ENCODE peak calls at places on chromosome 19, in eight cellular contexts. R is uterus, Y is fibroblast of lung, K is ovary, F is esophagus squamous epithelium, D is cardiac muscle cell, I is epithelial cell of prostate, H is body of pancreas. U is an unnamed sample.

GRCh38 chr19:48513289-48514122 is 1.9 kb upstream of the LMTK3 start:
- DNase-seq in I (no peak), H (peak), Y (peak), F (no peak), R (peak), D (peak), K (no peak), U (peak)

GRCh38 chr19:49590071-49590970 is 661 bp upstream of the PRR12 start:
- DNase-seq in K (peak), D (peak), I (peak), F (peak), H (peak), R (peak), Y (peak), U (peak)

GRCh38 chr19:4115818-4116385 is 8.0 kb downstream of the MAP2K2 start:
- DNase-seq in R (no peak), F (no peak), Y (no peak), K (no peak), H (no peak), I (no peak), D (no peak), U (no peak)

GRCh38 chr19:10419646-10420443 is 493 bp upstream of the PDE4A start:
- DNase-seq in I (no peak), K (no peak), H (no peak), D (peak), Y (peak), F (no peak), R (no peak), U (no peak)

GRCh38 chr19:2462635-2463421 is 6.1 kb upstream of the LMNB2 start:
- DNase-seq in F (no peak), K (peak), I (peak), Y (peak), H (peak), R (peak), D (peak), U (peak)

GRCh38 chr19:35882074-35882832 is 13.9 kb downstream of the APLP1 start:
- DNase-seq in R (no peak), I (peak), K (no peak), D (peak), Y (peak), H (peak), F (no peak), U (peak)

GRCh38 chr19:38721496-38721895 is 22.8 kb downstream of the CAPN12 start:
- DNase-seq in H (no peak), Y (no peak), F (no peak), R (no peak), D (no peak), K (no peak), I (no peak), U (no peak)

GRCh38 chr19:48121909-48122371 is 11.3 kb upstream of the PLA2G4C start:
- DNase-seq in F (no peak), H (no peak), D (peak), Y (no peak), K (no peak), R (no peak), I (no peak), U (peak)

GRCh38 chr19:48752511-48753365 is at the start of gene FUT1:
- DNase-seq in H (peak), F (no peak), K (no peak), I (peak), Y (peak), D (peak), R (no peak), U (peak)

GRCh38 chr19:11192957-11193939 is 4.1 kb downstream of the KANK2 start:
- DNase-seq in K (peak), D (no peak), Y (no peak), H (no peak), I (no peak), F (no peak), R (no peak), U (no peak)

GRCh38 chr19:40605201-40605971 is 4.2 kb downstream of the LTBP4 start:
- DNase-seq in K (peak), F (no peak), I (peak), Y (peak), H (peak), D (peak), R (peak), U (peak)

GRCh38 chr19:33554391-33554790 is 32.8 kb upstream of the PEPD start:
- DNase-seq in H (no peak), I (no peak), D (no peak), K (peak), Y (no peak), F (no peak), R (no peak), U (no peak)

GRCh38 chr19:58001895-58002369 is 688 bp downstream of the ZNF606 start:
- DNase-seq in Y (peak), I (no peak), K (no peak), F (no peak), D (no peak), R (no peak), H (peak), U (peak)

GRCh38 chr19:45443462-45444317 is 20.0 kb upstream of the ERCC1 start:
- DNase-seq in R (peak), H (peak), I (peak), K (peak), Y (peak), F (no peak), D (peak), U (peak)

GRCh38 chr19:47187023-47187655 is 43.9 kb downstream of the BBC3 start:
- DNase-seq in Y (no peak), F (no peak), K (no peak), R (no peak), I (no peak), D (no peak), H (no peak), U (no peak)

GRCh38 chr19:6744381-6745288 is 5.2 kb downstream of the TRIP10 start:
- DNase-seq in D (peak), F (no peak), H (peak), R (peak), K (peak), Y (peak), I (no peak), U (peak)

GRCh38 chr19:34639491-34640085 is 37.4 kb downstream of the SCGB2B2 start:
- DNase-seq in F (no peak), R (no peak), D (peak), Y (peak), H (peak), I (peak), K (no peak), U (peak)

GRCh38 chr19:38564981-38565685 is 52.6 kb downstream of the MAP4K1 start:
- DNase-seq in H (peak), R (no peak), I (no peak), F (no peak), Y (peak), K (no peak), D (peak), U (no peak)

GRCh38 chr19:31674503-31675186 is 325.4 kb upstream of the TSHZ3 start:
- DNase-seq in H (no peak), F (no peak), R (no peak), D (peak), Y (peak), I (no peak), K (no peak), U (no peak)

GRCh38 chr19:49614096-49614857 is 23.3 kb downstream of the PRR12 start:
- DNase-seq in D (peak), R (no peak), H (no peak), F (no peak), Y (peak), I (peak), K (no peak), U (peak)

GRCh38 chr19:10727599-10728250 is 9.8 kb downstream of the DNM2 start:
- DNase-seq in F (no peak), R (no peak), I (no peak), D (no peak), H (no peak), Y (no peak), K (no peak), U (no peak)

GRCh38 chr19:1307755-1308303 is 22.2 kb downstream of the EFNA2 start:
- DNase-seq in R (no peak), F (no peak), K (no peak), H (no peak), D (no peak), Y (no peak), I (no peak), U (no peak)

GRCh38 chr19:1067341-1068103 is 555 bp downstream of the ARHGAP45 start:
- DNase-seq in D (no peak), I (no peak), H (no peak), F (no peak), R (no peak), Y (no peak), K (peak), U (no peak)

GRCh38 chr19:43739419-43739818 is 15.3 kb downstream of the SMG9 start:
- DNase-seq in I (no peak), R (no peak), D (no peak), F (no peak), K (no peak), H (no peak), Y (no peak), U (no peak)
- H3K27ac ChIP-seq in I (peak), R (no peak), D (no peak), F (peak), K (no peak), H (no peak), Y (no peak), U (peak)

GRCh38 chr19:5290336-5291262 is 50.0 kb downstream of the PTPRS start:
- DNase-seq in R (no peak), H (peak), I (no peak), K (peak), Y (no peak), F (no peak), D (no peak), U (no peak)
- H3K27ac ChIP-seq in R (peak), H (peak), I (no peak), K (peak), Y (no peak), F (peak), D (no peak), U (no peak)

GRCh38 chr19:14072535-14073231 is at the start of gene MISP3:
- DNase-seq in F (no peak), R (peak), K (peak), I (no peak), D (no peak), Y (peak), H (peak), U (no peak)

GRCh38 chr19:14078406-14078805 is 5.8 kb downstream of the MISP3 start:
- DNase-seq in F (no peak), R (no peak), Y (no peak), D (no peak), I (no peak), H (no peak), K (no peak), U (no peak)

GRCh38 chr19:14073925-14074838 is 1.6 kb downstream of the MISP3 start:
- DNase-seq in Y (no peak), I (no peak), D (no peak), K (no peak), F (no peak), R (peak), H (peak), U (peak)

GRCh38 chr19:14070268-14071050 is 2.1 kb upstream of the MISP3 start:
- DNase-seq in R (no peak), Y (no peak), K (no peak), D (no peak), F (no peak), H (no peak), I (no peak), U (no peak)

GRCh38 chr19:14073232-14073924 is 792 bp downstream of the MISP3 start:
- DNase-seq in F (no peak), I (no peak), R (peak), Y (peak), K (peak), D (peak), H (peak), U (peak)
- H3K27ac ChIP-seq in F (peak), I (peak), R (peak), Y (peak), K (no peak), D (no peak), H (peak), U (peak)

DNA sequence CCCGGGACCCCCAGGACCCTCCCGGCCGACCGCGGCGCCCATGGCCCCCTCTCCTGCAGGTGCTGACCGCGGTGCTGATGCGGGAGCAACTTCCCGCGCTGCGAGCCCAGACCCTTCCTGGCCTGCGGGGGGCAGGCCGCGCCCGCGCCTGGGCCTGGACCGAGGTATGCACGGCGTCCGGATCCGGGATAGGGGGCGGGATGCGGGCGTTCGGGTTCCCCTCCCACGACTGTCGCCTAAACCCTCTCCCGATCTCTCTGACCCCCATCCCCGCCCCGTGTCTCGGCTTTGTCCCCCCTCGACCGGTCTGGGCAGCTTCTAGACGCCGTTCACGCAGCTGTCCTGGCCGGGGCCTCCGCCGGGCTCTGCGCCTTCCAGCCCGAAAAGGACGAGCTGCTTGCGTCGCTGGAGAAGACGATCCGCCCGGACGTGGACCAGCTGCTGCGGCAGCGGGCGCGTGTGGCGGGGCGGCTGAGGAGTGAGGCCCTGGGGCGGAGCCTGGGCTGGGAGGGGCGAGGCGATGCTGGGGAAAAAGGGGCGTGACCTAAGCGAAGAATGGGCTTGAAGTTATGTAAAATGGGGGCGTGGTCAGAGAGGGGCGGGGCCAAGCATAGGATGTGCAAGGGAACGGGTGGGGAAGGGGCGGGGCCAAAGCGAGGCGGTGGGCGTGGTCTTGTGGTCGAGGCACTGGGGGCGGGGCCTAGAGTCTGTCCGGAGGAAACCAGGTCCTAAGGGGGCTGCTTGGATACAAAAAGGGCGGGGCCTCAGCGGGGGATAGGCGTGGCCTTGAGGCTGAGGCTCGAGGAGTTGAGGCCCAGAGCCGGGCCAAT is 15.9 kb upstream of the COLGALT1 start:
- DNase-seq in Y (peak), D (peak), F (peak), K (peak), H (peak), R (peak), I (peak), U (peak)
- H3K27ac ChIP-seq in Y (no peak), D (no peak), F (peak), K (peak), H (no peak), R (peak), I (no peak), U (peak)

GRCh38 chr19:55278391-55279135 is 1.3 kb downstream of the HSPBP1 start:
- DNase-seq in Y (no peak), D (no peak), F (no peak), H (no peak), R (no peak), K (no peak), I (no peak), U (no peak)

GRCh38 chr19:55276720-55277430 is 3.0 kb downstream of the HSPBP1 start:
- DNase-seq in R (no peak), F (no peak), H (no peak), Y (no peak), I (no peak), D (no peak), K (no peak), U (no peak)

GRCh38 chr19:55277494-55277893 is 2.4 kb downstream of the HSPBP1 start:
- DNase-seq in I (no peak), F (no peak), H (no peak), R (no peak), D (no peak), K (no peak), Y (no peak), U (no peak)

GRCh38 chr19:55279773-55280643 is at the start of gene HSPBP1:
- DNase-seq in F (peak), R (peak), K (peak), D (peak), H (peak), Y (peak), I (peak), U (peak)

GRCh38 chr19:55279376-55279772 is 536 bp downstream of the HSPBP1 start:
- DNase-seq in K (no peak), R (no peak), D (no peak), H (no peak), F (no peak), I (no peak), Y (no peak), U (no peak)
- H3K27ac ChIP-seq in K (peak), R (peak), D (peak), H (peak), F (peak), I (peak), Y (peak), U (peak)

GRCh38 chr19:16889883-16890460 is 1.2 kb downstream of the F2RL3 start:
- DNase-seq in I (no peak), R (no peak), D (no peak), K (no peak), H (no peak), Y (no peak), F (no peak), U (no peak)

GRCh38 chr19:16888629-16889371 is at the start of gene F2RL3:
- DNase-seq in H (peak), D (peak), Y (no peak), K (peak), I (no peak), F (no peak), R (peak), U (no peak)

GRCh38 chr19:16889429-16889882 is 657 bp downstream of the F2RL3 start:
- DNase-seq in R (no peak), Y (no peak), K (no peak), I (no peak), F (no peak), D (no peak), H (no peak), U (no peak)

GRCh38 chr19:16886305-16886880 is 2.4 kb upstream of the F2RL3 start:
- DNase-seq in I (no peak), D (peak), K (peak), Y (peak), R (peak), H (peak), F (no peak), U (no peak)

DNA sequence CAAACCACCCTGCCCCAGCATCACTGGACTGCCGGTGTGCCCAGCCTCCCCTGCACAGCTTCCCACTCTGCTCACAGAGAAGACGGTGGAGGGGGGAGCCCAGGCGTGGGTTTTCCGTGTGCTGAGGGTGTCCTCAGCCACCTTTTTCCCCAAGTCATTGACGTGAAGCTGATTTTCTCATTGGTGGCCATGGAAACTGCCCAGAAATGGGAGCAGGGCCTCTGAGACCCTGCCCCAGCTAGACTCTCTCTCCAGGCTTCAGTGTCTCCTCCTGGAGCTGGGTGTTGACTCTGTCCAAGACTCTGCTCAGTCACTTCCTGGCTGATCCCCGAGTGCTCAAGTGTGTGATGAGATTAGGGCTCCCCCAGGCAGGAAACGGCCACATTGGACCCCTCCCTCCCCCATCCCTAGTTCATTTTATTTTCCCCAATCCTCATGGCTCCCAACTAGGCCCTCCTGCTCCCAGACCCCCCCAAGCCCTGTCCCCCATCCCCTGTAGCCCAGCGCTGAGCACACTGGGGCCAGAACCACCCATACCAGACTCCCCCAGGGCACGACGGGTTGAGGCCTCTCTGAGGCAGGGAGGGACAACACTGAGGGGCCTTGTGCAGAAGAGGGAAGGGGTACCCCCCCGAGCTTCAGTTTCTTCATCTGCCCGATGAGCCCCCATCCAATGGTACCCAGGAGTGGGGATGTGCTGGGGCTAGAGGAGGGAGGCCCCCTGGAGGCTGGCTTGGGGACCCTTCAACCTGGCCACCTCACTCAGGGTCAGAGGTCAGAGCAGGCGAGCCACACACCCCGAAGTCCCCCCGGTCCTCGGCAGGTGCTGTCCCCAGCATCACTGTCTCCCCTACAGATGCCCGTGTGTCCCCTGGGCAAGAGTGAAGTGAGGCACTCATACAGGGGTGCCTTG is 1.2 kb upstream of the F2RL3 start:
- DNase-seq in Y (no peak), K (no peak), I (no peak), H (no peak), D (peak), F (no peak), R (no peak), U (no peak)
- H3K27ac ChIP-seq in Y (no peak), K (no peak), I (no peak), H (peak), D (peak), F (no peak), R (peak), U (peak)

GRCh38 chr19:19146000-19146608 is 7.8 kb upstream of the TMEM161A start:
- DNase-seq in K (peak), R (peak), I (no peak), H (peak), F (no peak), D (peak), Y (peak), U (peak)
- H3K27ac ChIP-seq in K (no peak), R (no peak), I (no peak), H (no peak), F (no peak), D (no peak), Y (no peak), U (no peak)

GRCh38 chr19:30313353-30313750 is 58.8 kb upstream of the ZNF536 start:
- DNase-seq in I (no peak), D (no peak), Y (no peak), K (no peak), F (no peak), H (no peak), R (no peak), U (no peak)
- H3K27ac ChIP-seq in I (no peak), D (no peak), Y (no peak), K (no peak), F (no peak), H (no peak), R (no peak), U (no peak)

DNA sequence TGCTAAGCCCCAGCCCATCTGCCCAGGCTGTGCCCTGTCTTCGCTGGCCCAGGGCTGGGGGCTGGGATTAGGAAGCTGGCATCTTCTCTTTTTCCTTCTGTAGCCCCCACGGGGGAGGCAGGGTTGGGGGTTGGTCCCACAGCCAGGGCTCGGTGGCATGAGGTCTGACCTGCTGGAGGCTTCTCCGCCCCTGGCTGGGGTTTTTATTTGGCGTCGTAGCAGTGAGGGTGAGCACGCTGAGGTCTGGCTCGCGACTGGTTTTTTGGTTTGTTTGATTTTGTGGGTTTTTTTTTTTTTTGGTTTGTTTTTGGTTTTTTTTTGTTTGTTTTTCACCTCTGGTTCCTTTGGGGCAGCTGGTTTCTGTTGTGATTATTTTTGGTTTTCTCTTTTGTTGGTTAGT is 14.7 kb downstream of the ZNF574 start:
- DNase-seq in D (no peak), F (no peak), R (no peak), H (no peak), I (no peak), K (no peak), Y (no peak), U (no peak)
- H3K27ac ChIP-seq in D (no peak), F (no peak), R (no peak), H (no peak), I (no peak), K (no peak), Y (no peak), U (no peak)

GRCh38 chr19:19304186-19304975 is 15.9 kb downstream of the SUGP1 start:
- DNase-seq in I (no peak), F (no peak), D (no peak), K (no peak), R (no peak), Y (no peak), H (no peak), U (no peak)
- H3K27ac ChIP-seq in I (no peak), F (no peak), D (no peak), K (no peak), R (no peak), Y (no peak), H (no peak), U (no peak)